ENCODE peak calls at places on chromosomes 5 and 9, in four cellular contexts. Q, G, X and C are unnamed samples.

GRCh38 chr5:164518049-164518740 is 1012.8 kb downstream of the MAT2B start:
- DNase-seq in X (no peak), G (no peak), Q (no peak), C (no peak)

GRCh38 chr9:130901498-130902203 is 5.0 kb upstream of the QRFP start:
- DNase-seq in X (no peak), Q (no peak), G (no peak), C (no peak)

GRCh38 chr9:70574222-70574837 is 159.9 kb upstream of the KLF9 start:
- DNase-seq in X (peak), Q (no peak), G (no peak), C (no peak)

GRCh38 chr5:178797101-178797521 is 62.6 kb upstream of the ZNF354B start:
- DNase-seq in X (peak), Q (peak), G (no peak), C (peak)

GRCh38 chr9:21558627-21559401 is 76.7 kb upstream of the IFNE start:
- DNase-seq in X (peak), G (no peak), Q (peak), C (peak)

GRCh38 chr9:136053757-136054142 is 41.3 kb downstream of the NACC2 start:
- DNase-seq in Q (no peak), G (no peak), X (no peak), C (no peak)

GRCh38 chr5:95281211-95281610 is 3.7 kb downstream of the MCTP1 start:
- DNase-seq in X (no peak), Q (no peak), G (no peak), C (no peak)

GRCh38 chr9:104871961-104872527 is 55.9 kb downstream of the ABCA1 start:
- DNase-seq in Q (no peak), X (no peak), G (no peak), C (no peak)

GRCh38 chr5:136722086-136722485 is 356.7 kb upstream of the TRPC7 start:
- DNase-seq in X (no peak), G (no peak), Q (no peak), C (no peak)

GRCh38 chr9:115717711-115718173 is 435.8 kb upstream of the PAPPA start:
- DNase-seq in X (no peak), G (no peak), Q (no peak), C (no peak)

GRCh38 chr5:24477958-24478357 is 166.8 kb downstream of the CDH10 start:
- DNase-seq in Q (no peak), X (no peak), G (no peak), C (no peak)

GRCh38 chr5:176714067-176714466 is 66.8 kb downstream of the TSPAN17 start:
- DNase-seq in X (no peak), Q (peak), G (no peak), C (peak)